ENCODE peak calls at places on chromosome 3, in four cellular contexts. V is H1, F is GM12878, K is HepG2. J is an unnamed sample.

GRCh38 chr3:159252274-159252673 is 450.4 kb downstream of the MFSD1 start:
- DNase-seq in F (no peak), V (no peak), K (no peak), J (no peak)

GRCh38 chr3:117622130-117622841 is 912.7 kb downstream of the TUSC7 start:
- DNase-seq in V (no peak), K (no peak), F (no peak), J (no peak)

GRCh38 chr3:46733026-46733800 is 15.5 kb upstream of the PRSS50 start:
- DNase-seq in V (no peak), F (no peak), K (no peak), J (peak; percentile 24)

GRCh38 chr3:154086286-154086685 is 34.9 kb upstream of the ARHGEF26 start:
- DNase-seq in V (no peak), F (no peak), K (no peak), J (no peak)

GRCh38 chr3:48784426-48785120 is 63.1 kb downstream of the PRKAR2A start:
- DNase-seq in V (no peak), K (no peak), F (no peak), J (no peak)

GRCh38 chr3:156448300-156448699 is 106.6 kb downstream of the SSR3 start:
- DNase-seq in V (peak; percentile 57), K (peak; percentile 5), F (no peak), J (peak; percentile 68)

GRCh38 chr3:66406841-66407240 is 94.0 kb downstream of the LRIG1 start:
- DNase-seq in K (no peak), V (no peak), F (no peak), J (no peak)

GRCh38 chr3:132203889-132204596 is 113.2 kb upstream of the ACP3 start:
- DNase-seq in K (no peak), V (no peak), F (no peak), J (no peak)

GRCh38 chr3:12287727-12288465 is 974 bp upstream of the PPARG start:
- DNase-seq in K (no peak), V (peak; percentile 62), F (no peak), J (no peak)

GRCh38 chr3:119469378-119470189 is 821 bp downstream of the POGLUT1 start:
- DNase-seq in F (peak; percentile 25), K (no peak), V (no peak), J (no peak)

GRCh38 chr3:165852150-165852549 is 14.9 kb upstream of the BCHE start:
- DNase-seq in V (no peak), K (no peak), F (no peak), J (no peak)

GRCh38 chr3:30989266-30989799 is 94.9 kb upstream of the GADL1 start:
- DNase-seq in K (no peak), V (no peak), F (no peak), J (no peak)

GRCh38 chr3:188276366-188276765 is 122.4 kb downstream of the LPP start:
- DNase-seq in K (no peak), F (no peak), V (no peak), J (no peak)

GRCh38 chr3:126315916-126316514 is 41.2 kb downstream of the KLF15 start:
- DNase-seq in K (no peak), F (no peak), V (peak; percentile 39), J (no peak)

GRCh38 chr3:7950890-7951289 is 550.7 kb upstream of the LMCD1 start:
- DNase-seq in K (no peak), F (no peak), V (no peak), J (no peak)

GRCh38 chr3:126816956-126817777 is 113.1 kb downstream of the CHCHD6 start:
- DNase-seq in K (peak; percentile 35), F (no peak), V (no peak), J (no peak)

GRCh38 chr3:16247282-16248058 is 17.3 kb downstream of the DPH3 start:
- DNase-seq in F (peak; percentile 43), V (peak; percentile 81), K (peak; percentile 77), J (peak; percentile 74)

GRCh38 chr3:71218508-71218907 is 365.0 kb downstream of the FOXP1 start:
- DNase-seq in V (no peak), K (no peak), F (no peak), J (no peak)

GRCh38 chr3:152307829-152308474 is 39.2 kb downstream of the MBNL1 start:
- DNase-seq in F (no peak), V (no peak), K (peak; percentile 58), J (no peak)

GRCh38 chr3:101643861-101644613 is 32.9 kb downstream of the ZBTB11 start:
- DNase-seq in F (no peak), K (no peak), V (no peak), J (no peak)

GRCh38 chr3:126113733-126114132 is 29.8 kb upstream of the SLC41A3 start:
- DNase-seq in F (no peak), K (no peak), V (no peak), J (peak; percentile 3)

GRCh38 chr3:165192610-165193192 is 3.5 kb downstream of the SLITRK3 start:
- DNase-seq in K (no peak), F (no peak), V (peak; percentile 76), J (no peak)

GRCh38 chr3:126422121-126422520 is 27.4 kb downstream of the CFAP100 start:
- DNase-seq in K (no peak), F (no peak), V (peak; percentile 43), J (no peak)

GRCh38 chr3:36965440-36965839 is 20.6 kb upstream of the TRANK1 start:
- DNase-seq in V (no peak), K (no peak), F (no peak), J (no peak)
- TF ChIP-seq CBX5 in V (no peak), K (no peak), F (no peak), J (no peak)

GRCh38 chr3:61889259-61889658 is 327.9 kb downstream of the PTPRG start:
- DNase-seq in K (no peak), V (no peak), F (no peak), J (no peak)
- TF ChIP-seq CBX5 in K (no peak), V (no peak), F (no peak), J (no peak)

DNA sequence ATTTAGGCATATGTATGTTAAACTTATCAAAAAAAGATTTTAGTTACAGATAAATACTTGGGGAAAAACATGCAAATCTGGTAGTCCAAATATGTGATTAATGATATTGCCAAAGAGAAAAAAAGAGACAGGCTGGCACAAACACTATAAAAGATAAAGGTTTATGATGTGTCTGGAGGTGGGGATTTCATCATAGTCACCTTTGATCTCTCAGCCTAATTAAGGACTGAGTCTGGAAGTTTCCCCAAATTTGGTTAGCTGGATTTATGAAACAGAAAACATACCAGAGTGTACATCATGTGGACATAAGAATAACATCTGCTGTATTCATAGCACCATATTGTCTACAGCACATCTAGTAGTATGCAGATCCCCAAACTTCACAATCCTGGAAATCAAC is 157.0 kb downstream of the FGF12 start:
- DNase-seq in V (no peak), K (no peak), F (no peak), J (no peak)
- TF ChIP-seq CBX5 in V (no peak), K (no peak), F (no peak), J (no peak)

GRCh38 chr3:195178124-195178910 is 92.6 kb downstream of the XXYLT1 start:
- DNase-seq in F (no peak), V (no peak), K (no peak), J (peak; percentile 83)

GRCh38 chr3:195175476-195176337 is 95.3 kb downstream of the XXYLT1 start:
- DNase-seq in K (no peak), F (no peak), V (no peak), J (no peak)

GRCh38 chr3:195179782-195180489 is 91.0 kb downstream of the XXYLT1 start:
- DNase-seq in F (no peak), K (no peak), V (no peak), J (no peak)

GRCh38 chr3:195176776-195177175 is 94.2 kb downstream of the XXYLT1 start:
- DNase-seq in F (no peak), K (no peak), V (no peak), J (no peak)

DNA sequence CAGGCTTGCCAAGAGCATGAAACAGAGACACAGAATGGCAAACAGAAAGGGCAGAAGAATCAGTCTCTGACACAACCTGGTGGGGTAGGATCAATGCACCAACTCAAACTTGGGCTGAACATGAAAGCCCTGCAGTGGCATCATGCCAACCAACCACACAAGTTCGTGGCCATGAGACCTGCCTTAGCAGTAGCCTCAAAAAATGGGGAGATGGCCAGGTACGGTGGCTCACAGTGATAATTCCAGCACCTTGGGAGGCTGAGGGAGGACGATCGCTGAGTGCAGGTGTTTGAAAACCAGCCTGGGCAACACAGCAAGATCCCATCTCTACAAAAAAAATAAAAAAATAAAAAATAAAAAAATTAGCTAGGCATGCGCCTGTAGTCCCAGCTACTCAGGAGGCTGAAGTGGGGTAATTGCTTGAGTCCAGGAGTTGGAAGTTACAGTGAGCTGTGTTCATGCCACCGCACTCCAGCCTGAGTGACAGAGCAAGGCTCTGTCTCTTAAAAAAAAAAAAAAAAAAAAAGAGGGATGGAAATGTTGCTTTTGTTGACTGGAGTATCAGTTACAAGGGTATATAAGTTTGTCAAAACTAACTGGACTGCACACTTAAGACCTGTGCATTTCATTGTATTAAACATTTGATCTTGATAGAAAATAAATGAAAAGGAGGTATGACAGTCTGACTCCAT is 93.4 kb downstream of the XXYLT1 start:
- DNase-seq in K (no peak), V (no peak), F (no peak), J (no peak)
- TF ChIP-seq CBX5 in K (no peak), V (no peak), F (no peak), J (no peak)

DNA sequence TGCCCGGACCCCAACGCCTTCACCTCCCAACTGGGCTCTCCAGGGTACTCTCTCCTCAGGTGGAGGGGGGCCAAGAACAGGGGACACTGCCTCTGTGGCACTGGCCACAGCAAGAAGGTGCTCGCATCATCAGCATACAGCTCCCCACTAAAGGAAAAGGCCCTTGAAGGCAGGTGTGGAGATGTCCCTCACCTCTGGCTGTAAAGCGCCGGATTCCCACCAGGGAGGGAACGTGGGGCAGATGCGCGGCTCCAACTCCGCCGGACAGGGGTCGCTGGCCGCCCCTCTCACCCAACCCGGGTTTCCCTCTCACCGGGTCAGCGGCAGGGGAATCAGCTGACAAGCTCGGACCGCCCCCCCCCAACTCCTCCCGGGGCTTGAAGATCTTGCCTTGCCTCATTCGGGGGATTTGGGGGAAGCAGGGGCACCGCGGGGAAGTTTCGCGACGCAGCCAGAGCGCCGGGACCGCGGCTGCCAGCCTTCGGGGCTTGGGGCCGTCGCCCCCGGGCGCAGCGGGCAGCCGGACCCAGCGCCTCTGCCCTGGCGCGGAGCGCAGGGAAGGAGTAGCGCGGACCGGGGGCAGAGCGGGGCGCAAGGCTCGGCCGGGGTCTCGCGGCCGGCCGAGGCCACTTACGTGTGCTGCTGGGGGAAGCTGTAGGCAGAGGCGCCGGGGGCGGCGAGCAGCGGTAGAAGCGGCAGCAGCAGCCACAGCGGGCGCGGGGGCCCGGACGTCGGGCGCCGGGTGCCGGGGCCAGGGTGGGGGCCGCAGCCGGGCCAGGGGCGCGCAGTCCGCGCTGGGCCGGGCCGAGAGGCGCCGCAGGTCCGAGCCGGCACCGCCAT is 630 bp downstream of the CACNA2D2 start:
- DNase-seq in V (peak; percentile 77), F (no peak), K (no peak), J (no peak)
- TF ChIP-seq CBX5 in V (no peak), F (no peak), K (no peak), J (no peak)

GRCh38 chr3:133211449-133211848 is 173.3 kb downstream of the TMEM108 start:
- DNase-seq in F (peak; percentile 78), K (no peak), V (no peak), J (peak; percentile 5)
- TF ChIP-seq CBX5 in F (no peak), K (no peak), V (no peak), J (no peak)

GRCh38 chr3:128319741-128320141 is 146.9 kb downstream of the DNAJB8 start:
- DNase-seq in F (no peak), K (no peak), V (no peak), J (no peak)
- TF ChIP-seq CBX5 in F (no peak), K (no peak), V (no peak), J (no peak)